ENCODE peak calls at places on chromosomes 5 and 9, in four cellular contexts. M, I, W and G are unnamed samples.

GRCh38 chr9:133521122-133522072 is 3.4 kb downstream of the MYMK start:
- DNase-seq in M (peak), I (no peak), W (no peak), G (no peak)

GRCh38 chr9:104740596-104740995 is 6.9 kb upstream of the NIPSNAP3A start:
- DNase-seq in M (no peak), I (no peak), W (no peak), G (no peak)

GRCh38 chr5:119083679-119084078 is 12.8 kb downstream of the DMXL1 start:
- DNase-seq in M (no peak), I (no peak), W (no peak), G (no peak)

GRCh38 chr5:146025108-146025507 is 80.3 kb downstream of the PLAC8L1 start:
- DNase-seq in M (peak), I (no peak), W (no peak), G (no peak)

GRCh38 chr5:24391816-24392215 is 253.0 kb downstream of the CDH10 start:
- DNase-seq in M (no peak), I (no peak), W (no peak), G (no peak)

GRCh38 chr9:126788631-126789349 is 16.1 kb upstream of the ZBTB43 start:
- DNase-seq in M (no peak), I (no peak), W (no peak), G (no peak)

GRCh38 chr9:126036881-126037291 is 289.7 kb downstream of the PBX3 start:
- DNase-seq in M (no peak), I (no peak), W (no peak), G (no peak)

GRCh38 chr9:134422301-134422700 is 96.0 kb downstream of the RXRA start:
- DNase-seq in M (no peak), I (no peak), W (peak), G (no peak)

DNA sequence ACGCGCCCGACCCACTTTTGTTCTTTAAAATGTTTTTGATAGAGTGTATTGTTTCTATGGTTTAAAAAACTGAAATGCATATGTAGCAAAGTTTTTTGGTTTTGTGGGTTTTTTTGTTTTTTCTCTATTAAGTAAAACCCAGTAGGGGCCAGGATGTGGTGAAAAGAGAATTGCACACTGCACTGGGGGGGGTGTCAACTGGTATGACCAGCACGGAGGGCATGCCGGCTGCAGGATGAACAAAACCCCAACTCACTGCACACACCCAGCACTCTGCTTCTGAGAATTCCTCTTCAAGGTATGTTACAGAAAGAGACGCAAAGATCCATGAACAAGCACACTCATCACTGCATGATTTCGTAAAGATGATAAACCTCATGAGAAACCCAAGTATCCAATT is 75.0 kb downstream of the STK10 start:
- DNase-seq in M (no peak), I (peak), W (no peak), G (no peak)
- H3K4me3 ChIP-seq in M (no peak), I (peak), W (no peak), G (no peak)

DNA sequence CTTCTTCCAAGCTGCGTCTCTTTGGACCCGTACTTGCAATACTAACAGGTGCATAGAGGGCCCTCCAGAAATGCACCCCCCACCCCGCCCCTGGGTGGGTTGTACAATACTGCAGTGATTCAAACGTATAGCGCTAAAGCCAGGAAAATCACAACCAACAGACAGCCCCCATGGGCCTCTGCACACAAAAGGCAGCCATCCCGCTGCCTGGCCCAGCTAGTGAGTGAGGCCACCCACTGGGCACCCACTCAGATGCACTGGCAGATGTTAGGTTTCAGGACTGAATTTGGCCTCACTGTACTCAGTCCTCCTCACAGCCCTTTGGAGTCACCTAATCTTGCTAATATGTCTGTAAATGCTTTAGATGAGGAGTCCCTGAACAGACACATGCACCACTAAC is 87.7 kb downstream of the FSTL4 start:
- DNase-seq in M (no peak), I (no peak), W (no peak), G (no peak)
- TF ChIP-seq SRF in M (no peak), I (no peak), W (no peak), G (no peak)

GRCh38 chr9:34332370-34332964 is 3.1 kb downstream of the NUDT2 start:
- DNase-seq in M (peak), I (peak), W (peak), G (peak)

GRCh38 chr9:34334337-34334824 is 5.0 kb downstream of the NUDT2 start:
- DNase-seq in M (peak), I (no peak), W (no peak), G (no peak)

GRCh38 chr9:34334916-34335315 is 5.5 kb downstream of the NUDT2 start:
- DNase-seq in M (no peak), I (no peak), W (no peak), G (no peak)

GRCh38 chr9:34335376-34335775 is 6.0 kb downstream of the NUDT2 start:
- DNase-seq in M (no peak), I (no peak), W (no peak), G (no peak)

DNA sequence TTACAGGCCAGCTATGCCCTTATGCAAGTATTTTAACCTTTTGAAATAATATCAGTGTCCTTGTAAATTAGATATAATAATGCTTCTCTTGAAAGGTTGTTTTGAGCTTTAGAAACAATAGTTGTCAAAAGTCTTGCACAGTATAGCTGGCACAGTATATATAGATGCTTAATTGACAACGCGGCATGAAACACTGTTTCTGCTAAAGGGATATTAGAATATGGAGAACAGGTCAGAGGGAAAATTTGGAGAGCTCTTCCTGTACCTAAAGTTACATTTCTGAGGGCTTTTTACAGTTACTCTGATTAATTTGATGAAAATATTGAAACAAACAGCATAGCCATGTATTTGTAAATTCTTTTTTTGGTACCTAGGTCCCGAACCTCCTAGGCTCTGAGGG is 4.5 kb downstream of the NUDT2 start:
- DNase-seq in M (no peak), I (no peak), W (no peak), G (no peak)
- TF ChIP-seq ZBTB33 in M (no peak), I (no peak), W (no peak), G (no peak)

GRCh38 chr9:70600479-70600878 is 186.0 kb upstream of the KLF9 start:
- DNase-seq in M (no peak), I (no peak), W (no peak), G (no peak)
- H3K4me3 ChIP-seq in M (no peak), I (no peak), W (no peak), G (no peak)

GRCh38 chr5:20041326-20041977 is 53.5 kb upstream of the CDH18 start:
- DNase-seq in M (no peak), I (no peak), W (no peak), G (no peak)
- TF ChIP-seq SRF in M (no peak), I (no peak), W (no peak), G (no peak)

GRCh38 chr9:111197251-111197650 is 132.8 kb downstream of the OR2K2 start:
- DNase-seq in M (no peak), I (no peak), W (no peak), G (no peak)
- TF ChIP-seq ZBTB33 in M (no peak), I (no peak), W (no peak), G (no peak)

GRCh38 chr9:94554439-94555331 is at the start of gene PCAT7:
- DNase-seq in M (peak), I (peak), W (peak), G (peak)

GRCh38 chr9:94553029-94553938 is 1.6 kb upstream of the PCAT7 start:
- DNase-seq in M (peak), I (no peak), W (no peak), G (no peak)

DNA sequence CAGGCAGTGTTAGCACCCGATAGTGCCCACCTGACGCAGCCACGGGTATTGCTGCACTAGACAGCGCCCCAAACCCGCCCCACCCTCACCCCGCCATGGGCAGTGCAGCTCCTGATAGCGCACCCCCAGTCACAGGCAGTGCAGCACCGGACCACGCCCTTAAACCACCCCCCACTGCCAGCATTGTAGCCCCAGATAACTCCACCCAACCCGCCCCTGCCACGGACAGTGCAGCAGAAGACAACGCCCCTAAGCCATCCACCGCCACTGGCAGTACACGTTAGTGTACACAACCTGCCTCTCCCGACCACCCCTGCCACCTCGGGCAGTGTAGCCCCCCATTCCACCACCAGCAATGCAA is 825 bp upstream of the PCAT7 start:
- DNase-seq in M (no peak), I (no peak), W (peak), G (no peak)
- H3K4me3 ChIP-seq in M (peak), I (no peak), W (peak), G (peak)